ENCODE peak calls at places on chromosomes 7 and 10, in ten cellular contexts. B, C, D, V, F, T, H, S, R and W are unnamed samples.

GRCh38 chr10:71726673-71727428 is 7.3 kb upstream of the C10orf105 start:
- DNase-seq in B (no peak), V (no peak), T (no peak), C (no peak), D (no peak), H (no peak), F (peak; percentile 57), S (no peak), R (no peak), W (no peak)

GRCh38 chr10:5283305-5284158 is 81.2 kb upstream of the UCN3 start:
- DNase-seq in D (peak; percentile 66), T (peak; percentile 32), F (peak; percentile 24), H (peak; percentile 60), R (peak; percentile 47), C (peak; percentile 39), S (peak; percentile 77), B (peak; percentile 77), V (peak; percentile 52), W (peak; percentile 58)

GRCh38 chr7:40777913-40778312 is 643.1 kb downstream of the SUGCT start:
- DNase-seq in F (no peak), B (no peak), R (no peak), V (no peak), S (no peak), C (no peak), T (no peak), D (no peak), H (no peak), W (no peak)

GRCh38 chr10:104255244-104255981 is 721 bp downstream of the GSTO1 start:
- DNase-seq in D (no peak), F (peak; percentile 46), B (peak; percentile 50), S (no peak), R (peak; percentile 90), V (no peak), T (peak; percentile 72), C (no peak), H (peak; percentile 56), W (no peak)

GRCh38 chr7:44727346-44728262 is 21.0 kb upstream of the ZMIZ2 start:
- DNase-seq in B (no peak), D (no peak), R (peak; percentile 81), V (no peak), S (no peak), H (no peak), C (no peak), T (peak; percentile 86), F (no peak), W (no peak)

GRCh38 chr10:5666324-5667220 is at the start of gene ASB13:
- DNase-seq in B (peak; percentile 89), S (peak; percentile 77), D (peak; percentile 75), T (peak; percentile 36), H (peak; percentile 68), F (peak; percentile 69), R (peak; percentile 20), C (peak; percentile 69), V (peak; percentile 69), W (peak; percentile 57)

GRCh38 chr7:106050002-106050742 is 61.9 kb downstream of the SYPL1 start:
- DNase-seq in T (peak; percentile 40), B (peak; percentile 16), S (no peak), C (peak; percentile 50), D (peak; percentile 46), V (no peak), R (peak; percentile 59), F (no peak), H (no peak), W (peak; percentile 49)

GRCh38 chr7:43855176-43855575 is 14.1 kb downstream of the MRPS24 start:
- DNase-seq in F (no peak), R (no peak), C (no peak), B (no peak), T (no peak), H (no peak), S (no peak), D (no peak), V (no peak), W (no peak)

GRCh38 chr7:24722386-24723177 is 34.7 kb downstream of the GSDME start:
- DNase-seq in F (no peak), T (peak; percentile 44), B (peak; percentile 54), V (no peak), C (no peak), D (no peak), H (no peak), R (no peak), S (no peak), W (peak; percentile 31)

GRCh38 chr10:43227911-43228782 is 38.7 kb downstream of the RASGEF1A start:
- DNase-seq in S (no peak), R (no peak), B (no peak), F (no peak), V (peak; percentile 12), T (no peak), H (no peak), C (peak; percentile 6), D (peak; percentile 11), W (peak; percentile 2)

GRCh38 chr7:42726066-42726785 is 185.6 kb downstream of the C7orf25 start:
- DNase-seq in T (no peak), V (no peak), H (no peak), R (no peak), B (no peak), S (no peak), D (no peak), F (no peak), C (no peak), W (no peak)

DNA sequence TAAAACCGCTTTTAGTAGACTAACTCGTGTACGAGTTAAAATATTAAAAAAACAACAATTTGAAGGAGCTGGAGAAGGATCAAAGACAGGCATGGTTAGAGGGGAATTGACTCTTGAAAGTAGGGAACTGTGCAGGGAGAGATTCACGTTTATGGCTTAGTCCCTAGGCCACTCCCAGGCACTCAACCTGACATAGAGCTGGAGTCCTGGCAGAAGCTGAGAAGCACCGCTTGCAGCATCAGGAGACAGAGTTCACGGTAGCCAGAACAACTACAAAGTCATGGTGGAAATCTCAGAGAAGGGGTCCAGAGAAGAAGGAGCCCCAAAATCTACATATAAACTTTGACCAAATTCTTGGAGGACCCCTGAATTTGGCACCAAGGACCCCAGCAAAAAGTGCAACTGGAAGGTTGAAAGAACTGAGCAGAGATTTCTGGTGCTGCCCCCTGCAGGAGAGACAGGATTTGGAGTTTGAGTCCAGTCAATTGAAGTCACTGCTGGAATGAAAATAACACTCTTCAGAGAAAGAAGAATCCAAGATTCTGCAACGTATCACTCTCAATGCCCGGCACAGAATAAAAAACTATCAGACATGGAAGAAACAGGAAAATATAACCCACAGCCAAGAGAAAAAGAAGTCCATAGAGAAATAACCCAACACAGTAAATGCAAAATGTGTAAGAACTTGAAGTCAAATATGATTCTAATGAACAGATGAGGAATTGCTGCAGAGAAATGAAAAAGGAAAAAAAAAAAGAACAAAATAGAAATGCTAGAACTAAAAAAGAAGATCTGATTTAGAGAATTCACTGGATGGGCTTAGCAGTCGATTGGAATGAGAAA is 493.3 kb upstream of the PODXL start:
- DNase-seq in C (no peak), B (peak; percentile 69), V (peak; percentile 79), F (no peak), D (peak; percentile 76), H (peak; percentile 37), T (no peak), S (peak; percentile 51), R (peak; percentile 17), W (peak; percentile 69)
- TF ChIP-seq CTCF in C (no peak), B (peak; percentile 84), V (peak; percentile 78), F (peak; percentile 70), D (peak; percentile 51), H (peak; percentile 63), T (peak; percentile 66), S (peak; percentile 29), R (peak; percentile 49), W (peak; percentile 79)

GRCh38 chr7:143373255-143373794 is 7.8 kb upstream of the ZYX start:
- DNase-seq in V (no peak), B (no peak), S (no peak), F (no peak), H (no peak), C (no peak), D (no peak), T (no peak), R (no peak), W (no peak)
- TF ChIP-seq CTCF in V (no peak), B (peak; percentile 18), S (no peak), F (peak; percentile 13), H (peak; percentile 13), C (no peak), D (no peak), T (peak; percentile 3), R (no peak), W (no peak)

DNA sequence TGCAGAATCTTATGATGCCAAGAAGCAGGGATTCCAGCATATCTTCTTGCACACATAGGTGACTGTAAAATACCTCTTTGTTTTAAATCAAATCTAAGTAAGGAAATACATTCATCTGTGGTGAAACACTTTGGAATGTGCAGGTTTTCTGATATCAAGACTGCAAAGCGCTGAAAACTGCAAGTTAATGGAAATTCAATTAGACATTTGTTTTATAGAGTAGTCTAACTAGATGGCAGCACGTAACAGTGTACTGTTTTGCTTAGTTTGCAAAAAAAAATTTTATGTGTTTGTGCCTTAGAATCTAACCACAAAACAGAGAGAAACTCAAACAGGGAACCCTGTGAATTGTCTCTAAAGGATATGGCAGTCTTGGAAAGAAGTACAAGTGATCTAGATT is 259.2 kb downstream of the HDAC9 start:
- DNase-seq in H (no peak), S (no peak), D (no peak), C (no peak), T (peak; percentile 68), B (no peak), R (peak; percentile 16), V (no peak), F (no peak), W (no peak)
- TF ChIP-seq CTCF in H (no peak), S (no peak), D (no peak), C (no peak), T (peak; percentile 12), B (no peak), R (no peak), V (no peak), F (no peak), W (no peak)

DNA sequence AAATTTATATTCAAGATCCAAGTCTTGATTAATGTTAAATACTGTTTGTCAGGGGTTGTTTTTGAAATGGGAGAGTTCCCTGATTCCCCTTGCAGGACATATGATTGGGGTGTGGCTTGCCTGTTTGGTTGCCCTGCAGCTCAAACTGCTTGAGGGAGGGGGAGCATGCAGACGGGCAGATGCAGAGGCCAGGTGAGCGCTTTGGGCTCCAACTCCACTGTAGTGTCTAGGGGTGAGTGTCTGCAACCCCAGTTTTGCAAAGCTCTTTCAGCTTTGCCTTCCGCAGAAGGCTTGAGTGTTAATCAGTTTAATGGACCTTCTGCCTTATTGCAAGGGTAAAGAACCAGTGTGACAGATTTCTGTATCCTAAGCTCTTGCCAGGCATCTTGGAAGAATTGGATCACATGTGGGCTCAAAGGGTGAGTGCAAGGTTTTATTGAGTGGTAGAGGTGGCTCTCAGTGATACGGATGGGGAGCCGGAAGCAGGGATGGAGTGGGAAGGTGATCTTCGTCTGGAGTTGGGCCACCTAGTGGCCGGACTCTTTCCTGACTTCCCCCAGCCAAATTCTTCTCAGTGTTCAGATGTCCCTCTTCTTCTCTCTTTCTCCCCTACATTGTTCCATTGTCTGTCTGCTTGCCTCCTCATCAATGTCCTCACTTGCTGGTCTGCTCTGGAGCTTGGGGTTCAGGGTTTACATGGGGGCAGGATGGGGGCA is 479.7 kb downstream of the ATRNL1 start:
- DNase-seq in H (peak; percentile 2), D (peak; percentile 47), F (no peak), S (no peak), T (no peak), C (no peak), R (no peak), V (peak; percentile 33), B (peak; percentile 42), W (peak; percentile 19)
- TF ChIP-seq CTCF in H (peak; percentile 27), D (peak; percentile 64), F (peak; percentile 41), S (no peak), T (peak; percentile 38), C (no peak), R (no peak), V (peak; percentile 51), B (peak; percentile 62), W (peak; percentile 57)